ENCODE peak calls at places on chromosome X, in six cellular contexts. M, K, W, X, E and R are unnamed samples.
A peak's percentile ranks its signal among the peaks of the same experiment; 100 is the strongest.

GRCh38 chrX:41512394-41512793 is 65.3 kb downstream of the NYX start:
- DNase-seq in K (no peak), X (no peak), M (no peak), E (no peak), W (no peak), R (no peak)

GRCh38 chrX:72738396-72738795 is 24.3 kb upstream of the PHKA1 start:
- DNase-seq in K (no peak), W (no peak), E (no peak), M (no peak), X (no peak), R (no peak)

GRCh38 chrX:153901753-153902140 is 2.7 kb upstream of the AVPR2 start:
- DNase-seq in E (no peak), K (no peak), W (no peak), X (no peak), M (no peak), R (no peak)

GRCh38 chrX:45775462-45775861 is 574.8 kb upstream of the DIPK2B start:
- DNase-seq in X (peak; percentile 46), K (no peak), W (no peak), M (peak; percentile 41), E (no peak), R (no peak)

GRCh38 chrX:39821011-39821708 is 276.6 kb downstream of the BCOR start:
- DNase-seq in K (peak; percentile 60), X (peak; percentile 65), W (no peak), E (no peak), M (peak; percentile 33), R (no peak)

GRCh38 chrX:138775501-138775900 is 64.0 kb upstream of the FGF13 start:
- DNase-seq in K (no peak), E (peak; percentile 24), M (peak; percentile 38), X (peak; percentile 6), W (no peak), R (no peak)

GRCh38 chrX:64187762-64188150 is 17.8 kb downstream of the AMER1 start:
- DNase-seq in X (no peak), M (no peak), W (no peak), K (no peak), E (no peak), R (no peak)

GRCh38 chrX:20177093-20177492 is 35.5 kb upstream of the EIF1AX start:
- DNase-seq in X (no peak), W (no peak), K (no peak), M (no peak), E (no peak), R (no peak)

GRCh38 chrX:17520206-17520605 is 145.2 kb downstream of the NHS start:
- DNase-seq in W (no peak), E (no peak), M (no peak), K (no peak), X (no peak), R (no peak)

GRCh38 chrX:106917830-106918500 is 2.2 kb upstream of the CLDN2 start:
- DNase-seq in M (peak; percentile 48), X (no peak), E (no peak), K (no peak), W (no peak), R (no peak)

GRCh38 chrX:121336831-121337421 is 289.5 kb downstream of the GLUD2 start:
- DNase-seq in E (no peak), X (no peak), M (no peak), K (no peak), W (no peak), R (no peak)

GRCh38 chrX:29487214-29487613 is 728.1 kb upstream of the MAGEB2 start:
- DNase-seq in W (no peak), X (no peak), K (no peak), M (no peak), E (no peak), R (no peak)

GRCh38 chrX:8049827-8050226 is 121.2 kb downstream of the VCX2 start:
- DNase-seq in W (no peak), M (no peak), X (no peak), E (no peak), K (no peak), R (no peak)

GRCh38 chrX:49656554-49656953 is 39.2 kb downstream of the PAGE1 start:
- DNase-seq in W (no peak), X (no peak), E (no peak), K (no peak), M (no peak), R (no peak)

GRCh38 chrX:134599173-134599914 is 58.9 kb downstream of the PLAC1 start:
- DNase-seq in E (no peak), X (no peak), K (no peak), W (peak; percentile 12), M (no peak), R (no peak)

GRCh38 chrX:132718411-132718810 is 229.6 kb upstream of the MBNL3 start:
- DNase-seq in M (no peak), X (no peak), W (no peak), E (no peak), K (no peak), R (no peak)